ENCODE peak calls at places on chromosomes 12 and 14, in seven cellular contexts. V, R, A, X, P, Z and M are unnamed samples.

GRCh38 chr12:67593871-67594330 is 54.6 kb upstream of the DYRK2 start:
- DNase-seq in A (no peak), V (no peak), P (no peak), X (no peak), R (no peak), Z (no peak), M (no peak)

GRCh38 chr14:106843951-106844483 is 1317.6 kb downstream of the TMEM121 start:
- DNase-seq in Z (no peak), R (peak), P (peak), V (no peak), A (no peak), X (no peak), M (no peak)

GRCh38 chr14:101508196-101508947 is 52.9 kb upstream of the DIO3 start:
- DNase-seq in X (no peak), Z (no peak), R (no peak), V (no peak), A (no peak), P (no peak), M (no peak)

GRCh38 chr12:94603434-94604068 is 46.8 kb downstream of the TMCC3 start:
- DNase-seq in A (peak), X (no peak), Z (no peak), P (no peak), V (peak), R (no peak), M (no peak)

GRCh38 chr14:36513012-36513420 is 7.0 kb downstream of the NKX2-1 start:
- DNase-seq in P (no peak), Z (no peak), V (no peak), R (no peak), A (no peak), X (no peak), M (no peak)

GRCh38 chr14:61250063-61250462 is 31.1 kb downstream of the TMEM30B start:
- DNase-seq in Z (no peak), V (no peak), P (no peak), X (no peak), A (no peak), R (no peak), M (no peak)

GRCh38 chr12:49092086-49092815 is 2.4 kb downstream of the DHH start:
- DNase-seq in P (peak), A (peak), R (peak), Z (peak), X (peak), V (peak), M (peak)

GRCh38 chr12:113424915-113425823 is 3.0 kb downstream of the SDSL start:
- DNase-seq in Z (peak), X (peak), P (peak), A (peak), V (peak), R (peak), M (peak)

GRCh38 chr14:44403194-44403593 is 103.9 kb downstream of the FSCB start:
- DNase-seq in R (no peak), P (no peak), X (no peak), V (no peak), Z (no peak), A (no peak), M (no peak)

GRCh38 chr12:92259291-92259690 is 113.6 kb upstream of the BTG1 start:
- DNase-seq in R (no peak), V (no peak), X (peak), Z (no peak), A (no peak), P (no peak), M (no peak)